ENCODE peak calls at places on chromosomes 16 and 17, in ten cellular contexts. W is mucosa of descending colon; C is AG08396; X is HCEC 1CT; K is effector memory CD8-positive, alpha-beta T cell; F is heart right ventricle; M is stimulated activated CD8-positive, alpha-beta memory T cell treated with anti-CD3 and anti-CD28 coated beads, Interleukin-2, amount 100 ng/mL, for 1 hour; Y is iris pigment epithelial cell; R is EL; V is nephron progenitor cell. G is an unnamed sample.

GRCh38 chr16:56389554-56389953 is 35.8 kb downstream of the AMFR start:
- DNase-seq in W (no peak), C (peak), X (peak), K (no peak), F (no peak), M (no peak), Y (peak), R (peak), V (no peak), G (no peak)

GRCh38 chr16:71817690-71818089 is 9.1 kb upstream of the AP1G1 start:
- DNase-seq in W (no peak), C (no peak), X (no peak), K (no peak), F (no peak), M (no peak), Y (no peak), R (peak), V (no peak), G (no peak)

GRCh38 chr17:37031493-37032083 is 82.8 kb downstream of the AATF start:
- DNase-seq in W (no peak), C (no peak), X (no peak), K (no peak), F (no peak), M (no peak), Y (no peak), R (no peak), V (no peak), G (no peak)

GRCh38 chr16:51057102-51057793 is 93.8 kb downstream of the SALL1 start:
- DNase-seq in W (no peak), C (no peak), X (no peak), K (no peak), F (no peak), M (no peak), Y (no peak), R (no peak), V (no peak), G (no peak)

GRCh38 chr17:31834448-31834847 is 24.6 kb downstream of the COPRS start:
- DNase-seq in W (no peak), C (no peak), X (no peak), K (no peak), F (no peak), M (no peak), Y (no peak), R (no peak), V (no peak), G (no peak)

GRCh38 chr16:22123146-22123545 is 30.8 kb downstream of the VWA3A start:
- DNase-seq in W (no peak), C (no peak), X (peak), K (no peak), F (no peak), M (no peak), Y (no peak), R (no peak), V (no peak), G (no peak)

GRCh38 chr17:81332949-81333570 is 38.0 kb upstream of the SLC38A10 start:
- DNase-seq in W (no peak), C (no peak), X (no peak), K (no peak), F (no peak), M (no peak), Y (no peak), R (no peak), V (no peak), G (no peak)

GRCh38 chr16:87534030-87534653 is 41.3 kb upstream of the ZCCHC14 start:
- DNase-seq in W (no peak), C (no peak), X (no peak), K (no peak), F (no peak), M (no peak), Y (peak), R (no peak), V (no peak), G (no peak)

GRCh38 chr17:44084131-44084538 is 13.6 kb downstream of the G6PC3 start:
- DNase-seq in W (no peak), C (no peak), X (no peak), K (no peak), F (no peak), M (no peak), Y (no peak), R (peak), V (peak), G (no peak)

GRCh38 chr16:85678821-85679220 is 9.9 kb downstream of the GINS2 start:
- DNase-seq in W (peak), C (no peak), X (no peak), K (no peak), F (no peak), M (no peak), Y (no peak), R (no peak), V (no peak), G (no peak)

GRCh38 chr17:7912927-7913524 is 3.1 kb downstream of the RNF227 start:
- DNase-seq in W (no peak), C (peak), X (peak), K (peak), F (peak), M (no peak), Y (peak), R (peak), V (peak), G (no peak)

GRCh38 chr17:46995841-46996571 is 17.0 kb upstream of the RPRML start:
- DNase-seq in W (no peak), C (no peak), X (peak), K (no peak), F (no peak), M (no peak), Y (peak), R (peak), V (no peak), G (no peak)

GRCh38 chr17:29140051-29140582 is 40.1 kb downstream of the MYO18A start:
- DNase-seq in W (peak), C (peak), X (peak), K (peak), F (peak), M (peak), Y (peak), R (peak), V (peak), G (peak)

GRCh38 chr17:11948791-11949190 is 48.5 kb downstream of the ZNF18 start:
- DNase-seq in W (no peak), C (peak), X (peak), K (no peak), F (peak), M (no peak), Y (peak), R (peak), V (no peak), G (no peak)

GRCh38 chr16:35737076-35737475 is 2277.7 kb downstream of the TP53TG3F start:
- DNase-seq in W (no peak), C (no peak), X (no peak), K (no peak), F (no peak), M (no peak), Y (no peak), R (no peak), V (no peak), G (no peak)

GRCh38 chr17:61645898-61646297 is 54.9 kb upstream of the NACA2 start:
- DNase-seq in W (no peak), C (no peak), X (peak), K (no peak), F (no peak), M (no peak), Y (no peak), R (peak), V (no peak), G (no peak)

GRCh38 chr16:72025404-72026114 is 17.0 kb downstream of the DHODH start:
- DNase-seq in W (no peak), C (no peak), X (no peak), K (no peak), F (no peak), M (no peak), Y (no peak), R (no peak), V (no peak), G (no peak)

GRCh38 chr16:22018559-22018958 is 10.6 kb downstream of the MOSMO start:
- DNase-seq in W (no peak), C (no peak), X (peak), K (no peak), F (no peak), M (no peak), Y (peak), R (no peak), V (no peak), G (no peak)

GRCh38 chr16:55475919-55476318 is 3.1 kb upstream of the MMP2 start:
- DNase-seq in W (no peak), C (no peak), X (no peak), K (no peak), F (no peak), M (no peak), Y (no peak), R (no peak), V (no peak), G (no peak)

GRCh38 chr17:1865252-1866037 is 35.6 kb downstream of the RPA1 start:
- DNase-seq in W (peak), C (peak), X (peak), K (peak), F (peak), M (peak), Y (peak), R (peak), V (no peak), G (no peak)

GRCh38 chr17:29368926-29369325 is 21.2 kb upstream of the TAOK1 start:
- DNase-seq in W (no peak), C (peak), X (no peak), K (no peak), F (peak), M (no peak), Y (peak), R (no peak), V (peak), G (no peak)

G was measured in ureter.